ENCODE peak calls at places on chromosomes 3 and 15, in six cellular contexts. W is SK-N-SH, G is HCT116, U is HepG2, L is K562, D is H1. N is an unnamed sample.

GRCh38 chr3:53803124-53803815 is 42.9 kb downstream of the CHDH start:
- DNase-seq in W (no peak), G (no peak), U (no peak), L (no peak), D (no peak), N (no peak)

GRCh38 chr3:134004841-134005240 is 24.9 kb downstream of the SLCO2A1 start:
- DNase-seq in W (no peak), G (no peak), U (no peak), L (no peak), D (no peak), N (no peak)

GRCh38 chr3:133926736-133927542 is 31.3 kb upstream of the RAB6B start:
- DNase-seq in W (peak; percentile 45), G (no peak), U (no peak), L (peak; percentile 13), D (peak; percentile 69), N (no peak)

GRCh38 chr3:177615015-177615414 is 417.7 kb upstream of the TBL1XR1 start:
- DNase-seq in W (no peak), G (no peak), U (peak; percentile 82), L (peak; percentile 76), D (no peak), N (peak; percentile 94)

GRCh38 chr3:58237940-58238681 is 519 bp downstream of the ABHD6 start:
- DNase-seq in W (peak; percentile 64), G (no peak), U (peak; percentile 48), L (peak; percentile 19), D (peak; percentile 69), N (peak; percentile 26)

GRCh38 chr3:98741121-98741716 is 21.9 kb upstream of the ST3GAL6 start:
- DNase-seq in W (no peak), G (no peak), U (peak; percentile 27), L (no peak), D (no peak), N (no peak)

GRCh38 chr3:166123576-166123975 is 286.4 kb upstream of the BCHE start:
- DNase-seq in W (no peak), G (no peak), U (no peak), L (no peak), D (no peak), N (no peak)

GRCh38 chr3:30518201-30518864 is 88.1 kb upstream of the TGFBR2 start:
- DNase-seq in W (no peak), G (no peak), U (peak; percentile 68), L (no peak), D (no peak), N (no peak)

GRCh38 chr3:99777708-99778107 is 40.0 kb upstream of the CMSS1 start:
- DNase-seq in W (no peak), G (no peak), U (no peak), L (no peak), D (no peak), N (no peak)

GRCh38 chr3:58034738-58035511 is 26.7 kb downstream of the FLNB start:
- DNase-seq in W (no peak), G (no peak), U (no peak), L (peak; percentile 60), D (no peak), N (no peak)

GRCh38 chr15:92047900-92048299 is 194.4 kb downstream of the SLCO3A1 start:
- DNase-seq in W (no peak), G (no peak), U (no peak), L (no peak), D (no peak), N (no peak)

GRCh38 chr3:105883798-105884377 is 15.1 kb upstream of the CBLB start:
- DNase-seq in W (peak; percentile 61), G (no peak), U (no peak), L (no peak), D (no peak), N (no peak)

GRCh38 chr3:37028329-37028728 is 35.0 kb downstream of the MLH1 start:
- DNase-seq in W (peak; percentile 26), G (no peak), U (no peak), L (peak; percentile 74), D (no peak), N (no peak)
- TF ChIP-seq JUND in W (no peak), G (no peak), U (no peak), L (no peak), D (no peak), N (no peak)

DNA sequence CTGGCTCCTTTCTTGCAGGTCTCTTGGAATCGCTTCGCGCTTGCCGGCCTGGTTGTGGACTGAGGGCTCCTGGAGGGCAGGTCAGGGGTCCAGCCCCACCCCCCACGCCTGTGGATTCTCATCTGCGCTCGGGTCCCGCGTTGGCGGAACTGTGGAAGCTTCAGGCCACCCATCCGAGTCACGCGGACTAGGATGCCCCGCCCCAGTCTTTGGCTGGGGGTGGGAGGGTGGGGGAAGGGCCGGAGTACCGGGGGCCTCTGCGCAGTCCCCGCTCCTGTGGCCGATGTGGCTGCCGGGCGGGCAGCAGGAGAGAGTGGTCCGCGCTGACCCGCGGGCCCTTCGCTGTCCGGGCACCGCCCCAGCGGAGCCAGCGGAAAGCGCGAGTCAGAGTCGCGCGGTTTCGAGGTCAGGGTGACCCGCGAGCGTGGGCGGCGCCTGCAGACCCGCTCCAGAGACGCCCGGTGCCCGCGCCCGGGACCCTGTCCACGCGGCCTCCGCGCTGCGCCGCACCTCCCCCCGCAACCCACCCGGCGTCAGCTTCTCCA is 114.2 kb downstream of the KLF13 start:
- DNase-seq in W (peak; percentile 85), G (no peak), U (no peak), L (no peak), D (no peak), N (peak; percentile 47)
- TF ChIP-seq JUND in W (no peak), G (no peak), U (no peak), L (no peak), D (no peak), N (no peak)

DNA sequence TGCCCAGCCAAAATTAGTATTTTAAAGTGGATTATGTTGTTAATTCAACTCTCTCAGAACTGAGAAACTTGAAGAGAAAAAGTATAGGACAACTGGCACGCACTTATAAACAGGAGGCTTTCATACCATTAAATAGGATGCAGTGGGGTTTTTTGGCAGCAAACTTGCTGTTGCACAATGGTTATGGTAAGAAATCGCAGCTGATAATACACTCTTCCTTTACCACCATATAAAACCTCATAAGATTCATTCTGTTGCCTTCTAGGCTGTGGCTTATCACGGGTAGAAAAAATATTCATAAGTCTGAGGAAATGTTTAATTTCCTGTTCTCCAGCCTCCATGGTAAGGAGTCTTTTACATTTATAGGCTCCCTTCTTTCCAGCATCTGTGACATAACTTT is 95.3 kb downstream of the TMCO5A start:
- DNase-seq in W (no peak), G (no peak), U (no peak), L (no peak), D (no peak), N (no peak)
- TF ChIP-seq JUND in W (no peak), G (no peak), U (no peak), L (no peak), D (no peak), N (no peak)

GRCh38 chr15:25947336-25948080 is 84.4 kb upstream of the ATP10A start:
- DNase-seq in W (no peak), G (no peak), U (no peak), L (no peak), D (peak; percentile 53), N (peak; percentile 35)
- TF ChIP-seq JUND in W (no peak), G (no peak), U (no peak), L (no peak), D (no peak), N (no peak)